ENCODE peak calls at places on chromosomes 11 and 22, in six cellular contexts. W, D, C, L, B and T are unnamed samples.

GRCh38 chr11:130178441-130178971 is 18.9 kb downstream of the ST14 start:
- DNase-seq in W (no peak), B (no peak), L (no peak), D (peak; percentile 10), C (no peak), T (no peak)

GRCh38 chr22:22571429-22571828 is 12.4 kb upstream of the PRAME start:
- DNase-seq in W (no peak), B (no peak), D (no peak), L (no peak), C (no peak), T (no peak)

GRCh38 chr11:120108785-120109168 is 29.1 kb downstream of the TRIM29 start:
- DNase-seq in B (no peak), L (no peak), W (no peak), C (no peak), D (no peak), T (no peak)

GRCh38 chr11:112288021-112288420 is 27.4 kb upstream of the PLET1 start:
- DNase-seq in C (no peak), B (no peak), L (no peak), W (no peak), D (no peak), T (no peak)

GRCh38 chr11:19890308-19890707 is 177.7 kb downstream of the NAV2 start:
- DNase-seq in B (no peak), D (peak; percentile 88), C (no peak), W (no peak), L (peak; percentile 8), T (no peak)

GRCh38 chr11:17570034-17570433 is 23.0 kb downstream of the OTOG start:
- DNase-seq in B (no peak), W (no peak), C (no peak), L (no peak), D (no peak), T (no peak)

GRCh38 chr11:110297082-110297725 is 790 bp upstream of the RDX start:
- DNase-seq in L (no peak), D (peak; percentile 53), B (peak; percentile 35), C (no peak), W (peak; percentile 43), T (no peak)

GRCh38 chr11:109851780-109852390 is 241.3 kb upstream of the ZC3H12C start:
- DNase-seq in W (no peak), C (no peak), B (no peak), L (peak; percentile 18), D (peak; percentile 31), T (no peak)

GRCh38 chr11:115321602-115322289 is 182.5 kb downstream of the CADM1 start:
- DNase-seq in B (no peak), W (no peak), D (peak; percentile 52), L (no peak), C (no peak), T (no peak)
- TF ChIP-seq BHLHE40 in B (no peak), W (no peak), D (no peak), L (no peak), C (no peak), T (no peak)

GRCh38 chr11:9075441-9076000 is 15.9 kb downstream of the SCUBE2 start:
- DNase-seq in D (no peak), L (no peak), B (no peak), W (no peak), C (no peak), T (no peak)

GRCh38 chr11:9077164-9077563 is 14.2 kb downstream of the SCUBE2 start:
- DNase-seq in D (no peak), L (no peak), B (no peak), W (no peak), C (no peak), T (no peak)

GRCh38 chr11:9076661-9077060 is 14.7 kb downstream of the SCUBE2 start:
- DNase-seq in C (no peak), W (no peak), B (no peak), D (no peak), L (no peak), T (no peak)

GRCh38 chr11:9074338-9075029 is 16.9 kb downstream of the SCUBE2 start:
- DNase-seq in W (no peak), D (no peak), L (no peak), B (no peak), C (no peak), T (no peak)

DNA sequence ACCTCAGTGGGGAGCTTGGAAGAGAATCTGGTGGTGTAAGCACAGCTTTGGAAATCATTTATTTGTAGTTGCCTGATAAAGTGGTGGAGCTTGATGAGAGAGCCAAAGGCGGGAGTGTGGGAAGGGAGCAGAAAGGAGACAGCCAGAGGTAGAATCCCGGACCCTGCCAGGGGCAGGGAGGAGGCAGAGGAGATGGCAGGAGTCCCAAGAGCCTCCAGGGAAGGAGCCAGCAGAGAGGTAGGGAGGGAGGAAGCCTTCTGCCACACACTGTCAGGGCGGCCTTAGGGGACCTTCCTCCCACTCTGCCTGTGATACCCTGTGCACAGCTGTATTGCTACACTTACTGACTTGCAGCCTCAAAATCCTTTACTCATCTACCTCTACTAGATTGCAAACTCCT is 15.4 kb downstream of the SCUBE2 start:
- DNase-seq in C (no peak), W (no peak), D (no peak), L (no peak), B (no peak), T (no peak)
- TF ChIP-seq BHLHE40 in C (no peak), W (no peak), D (no peak), L (no peak), B (no peak), T (no peak)

GRCh38 chr11:810040-810567 is 337 bp downstream of the RPLP2 start:
- DNase-seq in D (no peak), L (no peak), B (no peak), C (no peak), W (no peak), T (no peak)

GRCh38 chr11:811446-812245 is 1.9 kb downstream of the RPLP2 start:
- DNase-seq in D (no peak), L (no peak), W (no peak), C (no peak), B (no peak), T (no peak)

GRCh38 chr11:808427-809286 is 1.1 kb upstream of the RPLP2 start:
- DNase-seq in C (no peak), D (no peak), B (peak; percentile 77), W (peak; percentile 71), L (no peak), T (no peak)

GRCh38 chr11:812390-812789 is 2.6 kb downstream of the RPLP2 start:
- DNase-seq in L (no peak), D (no peak), B (no peak), W (no peak), C (no peak), T (no peak)

DNA sequence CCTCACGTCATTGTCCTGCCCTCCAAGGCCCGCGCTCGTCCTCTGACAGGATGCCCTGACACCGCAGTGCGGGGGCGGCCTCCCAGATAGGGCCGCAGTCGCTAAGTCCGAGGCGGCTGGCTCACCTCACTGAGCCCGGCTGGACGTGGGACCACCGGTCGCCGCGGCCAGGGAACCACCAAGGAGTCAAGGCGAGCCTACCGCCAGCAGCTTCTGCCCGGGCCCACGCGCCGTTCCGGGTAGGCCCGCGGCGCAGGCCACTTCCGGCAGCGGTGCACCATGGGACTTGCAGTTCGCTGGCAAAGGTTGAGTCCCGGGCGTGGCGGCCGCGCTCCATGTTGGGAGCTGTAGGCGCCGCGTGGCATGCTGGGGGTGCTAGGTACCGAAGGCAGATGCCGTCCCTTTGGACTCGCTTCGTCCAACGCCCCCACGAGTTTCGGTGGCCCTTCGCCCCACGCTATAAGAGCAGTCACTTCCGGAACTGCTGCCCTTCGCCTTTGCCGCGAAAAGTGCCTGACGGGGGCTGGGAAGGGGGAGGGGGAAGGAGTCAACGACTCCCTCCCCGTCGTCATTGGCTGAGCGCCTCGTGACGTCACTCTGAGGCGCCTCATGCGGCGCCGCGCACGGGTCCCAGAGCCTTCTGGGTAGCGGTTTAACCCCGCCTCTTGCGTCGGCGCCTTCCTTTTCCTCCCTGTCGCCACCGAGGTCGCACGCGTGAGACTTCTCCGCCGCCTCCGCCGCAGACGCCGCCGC is at the start of gene RPLP2:
- DNase-seq in B (peak; percentile 99), W (peak; percentile 93), D (peak; percentile 95), L (peak; percentile 99), C (peak; percentile 92), T (peak; percentile 94)
- TF ChIP-seq BHLHE40 in B (peak; percentile 90), W (peak; percentile 78), D (peak; percentile 94), L (no peak), C (peak; percentile 90), T (no peak)

GRCh38 chr22:49040111-49040510 is 787.6 kb downstream of the BRD1 start:
- DNase-seq in D (no peak), B (no peak), C (no peak), L (no peak), W (no peak), T (no peak)

GRCh38 chr22:49044091-49044490 is 783.6 kb downstream of the BRD1 start:
- DNase-seq in B (no peak), L (no peak), D (no peak), W (no peak), C (no peak), T (no peak)

GRCh38 chr22:49040754-49041467 is 786.8 kb downstream of the BRD1 start:
- DNase-seq in C (no peak), D (no peak), W (no peak), L (no peak), B (no peak), T (no peak)

GRCh38 chr22:49042877-49043859 is 784.5 kb downstream of the BRD1 start:
- DNase-seq in B (no peak), C (no peak), L (no peak), D (no peak), W (no peak), T (no peak)

DNA sequence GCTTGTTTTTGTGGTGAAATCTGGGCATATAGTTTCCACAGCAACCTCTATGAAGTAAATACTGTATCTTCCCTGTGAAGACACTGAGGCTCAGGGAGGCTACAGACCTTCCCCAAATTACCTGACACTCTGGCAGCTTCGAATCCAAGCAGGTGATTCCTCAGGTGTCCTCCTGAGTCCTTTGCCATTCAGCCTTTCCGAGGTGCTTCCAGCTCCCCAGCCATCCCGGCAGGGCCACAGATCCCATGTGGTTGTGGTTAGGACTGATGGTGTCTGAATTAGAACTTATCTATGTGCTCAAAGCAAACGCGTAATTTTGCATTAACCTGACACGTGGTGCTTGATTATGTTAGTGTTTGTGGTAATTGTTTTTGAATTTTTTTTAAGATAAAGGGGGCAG is 785.6 kb downstream of the BRD1 start:
- DNase-seq in D (no peak), W (no peak), C (no peak), L (no peak), B (no peak), T (no peak)
- TF ChIP-seq BHLHE40 in D (no peak), W (no peak), C (no peak), L (no peak), B (no peak), T (no peak)

DNA sequence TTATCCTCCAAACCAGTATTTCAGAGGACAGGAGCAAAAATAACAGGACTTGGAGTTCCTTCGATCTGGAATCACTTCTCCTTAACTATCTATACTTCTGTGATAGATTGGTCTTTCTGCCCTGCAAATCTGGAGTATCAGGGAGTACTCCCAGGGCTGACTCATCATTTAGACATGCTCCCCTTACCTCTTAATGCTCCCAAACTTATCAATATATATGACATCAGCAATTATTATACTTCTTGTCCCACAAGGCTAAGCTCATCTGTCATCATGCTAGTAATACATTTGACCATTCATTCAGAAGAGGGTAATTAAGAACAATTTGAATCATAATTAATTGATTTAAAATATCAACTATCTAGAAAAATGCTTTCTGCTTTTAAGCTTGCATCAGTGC is 163.8 kb downstream of the SWAP70 start:
- DNase-seq in B (no peak), C (no peak), L (no peak), D (no peak), W (no peak), T (no peak)
- TF ChIP-seq BHLHE40 in B (no peak), C (no peak), L (no peak), D (no peak), W (no peak), T (no peak)

GRCh38 chr11:35619030-35619753 is 932 bp downstream of the FJX1 start:
- DNase-seq in W (no peak), D (peak; percentile 37), L (peak; percentile 77), C (no peak), B (peak; percentile 25), T (peak; percentile 27)
- TF ChIP-seq BHLHE40 in W (no peak), D (no peak), L (no peak), C (no peak), B (no peak), T (no peak)

GRCh38 chr11:116164843-116165242 is 607.9 kb downstream of the BUD13 start:
- DNase-seq in C (no peak), D (no peak), W (no peak), B (no peak), L (no peak), T (no peak)
- TF ChIP-seq BHLHE40 in C (no peak), D (no peak), W (no peak), B (no peak), L (no peak), T (no peak)